ENCODE peak calls at places on chromosomes 2 and 18, in five cellular contexts. W, C, B, V and D are unnamed samples.

GRCh38 chr2:159043710-159044109 is 75.3 kb downstream of the TANC1 start:
- DNase-seq in W (no peak), C (no peak), B (no peak), V (no peak), D (no peak)

GRCh38 chr2:120476141-120476540 is 130.2 kb downstream of the INHBB start:
- DNase-seq in W (no peak), C (no peak), B (no peak), V (no peak), D (no peak)

GRCh38 chr2:138485019-138485418 is 16.6 kb upstream of the SPOPL start:
- DNase-seq in W (no peak), C (no peak), B (no peak), V (no peak), D (no peak)

GRCh38 chr2:23606968-23607367 is 222.0 kb downstream of the KLHL29 start:
- DNase-seq in W (no peak), C (no peak), B (no peak), V (no peak), D (no peak)

GRCh38 chr2:61763605-61764034 is 90.2 kb downstream of the FAM161A start:
- DNase-seq in W (no peak), C (peak; percentile 85), B (no peak), V (peak; percentile 87), D (peak; percentile 90)

GRCh38 chr18:34801769-34802168 is 91.7 kb downstream of the DTNA start:
- DNase-seq in W (no peak), C (no peak), B (no peak), V (no peak), D (no peak)

GRCh38 chr2:178397002-178397605 is 53.9 kb downstream of the PRKRA start:
- DNase-seq in W (no peak), C (peak; percentile 33), B (no peak), V (peak; percentile 63), D (no peak)

GRCh38 chr2:233015048-233015645 is 2.1 kb upstream of the NGEF start:
- DNase-seq in W (no peak), C (no peak), B (no peak), V (no peak), D (no peak)

GRCh38 chr2:30230479-30230854 is 867 bp upstream of the LBH start:
- DNase-seq in W (no peak), C (no peak), B (peak; percentile 59), V (peak; percentile 47), D (no peak)

GRCh38 chr2:8984855-8985254 is 18.6 kb downstream of the MBOAT2 start:
- DNase-seq in W (no peak), C (no peak), B (no peak), V (peak; percentile 56), D (no peak)

GRCh38 chr2:208827109-208827508 is 420.5 kb downstream of the PTH2R start:
- DNase-seq in W (no peak), C (no peak), B (no peak), V (peak; percentile 15), D (no peak)

GRCh38 chr18:7105943-7106342 is 11.7 kb downstream of the LAMA1 start:
- DNase-seq in W (no peak), C (no peak), B (no peak), V (no peak), D (no peak)

GRCh38 chr18:7096838-7097237 is 20.8 kb downstream of the LAMA1 start:
- DNase-seq in W (no peak), C (no peak), B (no peak), V (no peak), D (no peak)

GRCh38 chr18:7105268-7105667 is 12.3 kb downstream of the LAMA1 start:
- DNase-seq in W (no peak), C (no peak), B (no peak), V (no peak), D (no peak)

GRCh38 chr18:7104649-7105048 is 12.9 kb downstream of the LAMA1 start:
- DNase-seq in W (no peak), C (no peak), B (no peak), V (no peak), D (no peak)

GRCh38 chr18:7102131-7102530 is 15.5 kb downstream of the LAMA1 start:
- DNase-seq in W (no peak), C (no peak), B (no peak), V (no peak), D (no peak)
- TF ChIP-seq JUND in W (no peak), C (no peak), B (no peak), V (no peak), D (no peak)

DNA sequence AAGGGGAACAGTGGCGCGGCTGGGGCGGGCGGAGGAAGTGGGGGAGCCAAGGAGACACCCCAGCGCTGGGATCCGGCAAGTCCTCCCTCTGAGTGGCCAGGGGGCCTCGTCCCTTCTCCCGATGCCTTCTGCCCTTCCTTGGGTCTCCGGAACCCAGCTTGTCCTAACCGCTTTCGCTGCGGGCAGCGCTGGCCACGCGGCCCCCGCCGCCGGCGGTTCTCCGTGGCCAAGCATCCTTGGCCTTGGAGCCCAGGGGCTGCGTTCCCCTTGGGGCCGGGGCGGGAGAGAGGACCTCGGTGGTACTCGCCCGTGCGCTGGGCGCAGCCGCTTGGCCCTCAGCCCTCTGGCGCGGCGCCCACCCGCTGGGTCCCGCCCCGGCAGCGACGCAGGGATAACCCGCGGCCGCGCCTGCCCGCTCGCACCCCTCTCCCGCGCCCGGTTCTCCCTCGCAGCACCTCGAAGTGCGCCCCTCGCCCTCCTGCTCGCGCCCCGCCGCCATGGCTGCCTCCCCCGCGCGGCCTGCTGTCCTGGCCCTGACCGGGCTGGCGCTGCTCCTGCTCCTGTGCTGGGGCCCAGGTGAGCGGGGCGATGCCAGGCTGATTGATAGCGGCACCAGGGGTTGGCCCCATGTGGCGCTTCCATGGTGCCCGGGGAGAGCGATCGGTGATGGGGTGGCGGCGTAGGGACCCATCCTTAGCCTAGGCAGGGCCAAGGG is 128.7 kb downstream of the UXS1 start:
- DNase-seq in W (no peak), C (no peak), B (peak; percentile 63), V (no peak), D (no peak)
- TF ChIP-seq JUND in W (no peak), C (no peak), B (no peak), V (no peak), D (no peak)

GRCh38 chr2:32926708-32927084 is 20.1 kb upstream of the LTBP1 start:
- DNase-seq in W (no peak), C (no peak), B (peak; percentile 44), V (no peak), D (no peak)
- TF ChIP-seq JUND in W (no peak), C (no peak), B (no peak), V (no peak), D (no peak)

GRCh38 chr2:203565076-203565475 is 30.0 kb upstream of the RAPH1 start:
- DNase-seq in W (no peak), C (no peak), B (no peak), V (no peak), D (no peak)

GRCh38 chr2:203566161-203566560 is 31.1 kb upstream of the RAPH1 start:
- DNase-seq in W (no peak), C (no peak), B (no peak), V (no peak), D (no peak)

GRCh38 chr2:203569677-203570316 is 34.7 kb upstream of the RAPH1 start:
- DNase-seq in W (no peak), C (no peak), B (no peak), V (no peak), D (no peak)

GRCh38 chr2:203572316-203572715 is 37.2 kb upstream of the RAPH1 start:
- DNase-seq in W (no peak), C (no peak), B (no peak), V (no peak), D (no peak)

GRCh38 chr2:203567786-203568185 is 32.7 kb upstream of the RAPH1 start:
- DNase-seq in W (no peak), C (no peak), B (no peak), V (no peak), D (no peak)
- TF ChIP-seq JUND in W (no peak), C (no peak), B (no peak), V (no peak), D (no peak)

DNA sequence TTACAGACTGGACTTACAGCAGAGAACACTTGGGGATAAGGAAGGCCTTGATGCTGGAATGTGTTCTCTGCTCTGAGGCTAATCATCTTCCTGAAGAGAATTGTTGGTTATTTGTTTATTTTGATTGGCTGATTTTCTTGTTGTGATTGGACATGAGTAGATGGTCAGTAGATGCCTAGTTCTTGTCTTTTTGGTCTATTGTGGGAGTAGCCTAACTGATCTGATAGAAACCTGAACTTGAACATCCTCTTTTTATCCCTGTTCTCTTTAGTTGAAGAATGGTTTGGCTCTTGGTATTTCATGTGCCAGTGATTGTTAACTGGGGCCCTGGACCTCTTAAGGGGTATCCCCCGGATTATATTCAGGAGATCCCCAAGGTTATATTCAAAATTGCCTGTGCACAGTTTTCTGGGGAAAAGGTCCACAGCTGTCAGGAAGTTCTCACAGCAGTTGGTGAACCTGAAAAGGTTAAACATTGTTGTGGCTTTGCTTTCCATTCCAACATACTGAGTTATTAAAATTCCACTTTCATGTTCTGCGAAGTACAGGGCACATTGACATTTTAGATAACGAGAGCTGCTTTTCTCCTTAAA is 13.6 kb downstream of the TWSG1 start:
- DNase-seq in W (peak; percentile 60), C (no peak), B (no peak), V (no peak), D (no peak)
- TF ChIP-seq JUND in W (no peak), C (peak; percentile 33), B (no peak), V (no peak), D (no peak)

GRCh38 chr2:37471994-37472393 is 127.6 kb downstream of the QPCT start:
- DNase-seq in W (no peak), C (no peak), B (no peak), V (no peak), D (no peak)
- TF ChIP-seq JUND in W (no peak), C (no peak), B (no peak), V (no peak), D (no peak)

DNA sequence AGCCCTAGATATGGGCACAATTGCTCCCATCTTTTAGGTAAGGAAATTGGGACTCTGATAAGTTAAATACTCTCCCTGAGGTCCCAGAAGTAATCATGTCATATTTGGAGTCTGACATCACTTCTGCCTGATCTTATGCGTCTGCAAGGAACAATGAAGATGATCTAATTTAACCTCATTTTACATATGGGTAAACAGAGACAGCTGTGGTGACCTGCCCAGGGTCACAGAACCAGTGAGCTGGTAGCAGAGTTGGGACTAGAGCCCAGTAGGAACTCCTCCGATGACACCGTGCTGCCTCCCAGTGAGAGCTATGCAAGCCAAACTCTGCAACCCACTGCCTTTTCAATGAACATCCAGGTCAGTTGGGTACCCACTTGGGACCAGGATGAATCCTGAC is 17.8 kb downstream of the CTAGE1 start:
- DNase-seq in W (no peak), C (no peak), B (no peak), V (no peak), D (no peak)
- TF ChIP-seq JUND in W (no peak), C (no peak), B (no peak), V (no peak), D (no peak)